ENCODE peak calls at places on chromosomes 5 and 9, in six cellular contexts. E is left ventricle myocardium inferior; Q is CD8-positive, alpha-beta memory T cell; C is cardiac muscle cell; P is PC-9; B is stomach. N is an unnamed sample.

GRCh38 chr9:109114670-109115069 is 5.1 kb downstream of the TMEM245 start:
- DNase-seq in E (no peak), Q (no peak), C (no peak), P (no peak), B (no peak), N (no peak)

GRCh38 chr9:447230-448025 is 232.8 kb downstream of the DOCK8 start:
- DNase-seq in E (no peak), Q (peak), C (no peak), P (peak), B (no peak), N (no peak)

GRCh38 chr5:124660229-124661093 is 86.0 kb downstream of the ZNF608 start:
- DNase-seq in E (no peak), Q (no peak), C (no peak), P (peak), B (no peak), N (no peak)

GRCh38 chr5:36363776-36364175 is 62.1 kb upstream of the RANBP3L start:
- DNase-seq in E (no peak), Q (no peak), C (no peak), P (no peak), B (no peak), N (no peak)

GRCh38 chr5:110726249-110727024 is at the start of gene TMEM232:
- DNase-seq in E (peak), Q (peak), C (peak), P (peak), B (peak), N (peak)

GRCh38 chr5:115934388-115934974 is 27.8 kb upstream of the LVRN start:
- DNase-seq in E (no peak), Q (no peak), C (no peak), P (no peak), B (no peak), N (no peak)

GRCh38 chr5:109756543-109757186 is 66.9 kb downstream of the MAN2A1 start:
- DNase-seq in E (no peak), Q (no peak), C (no peak), P (no peak), B (no peak), N (no peak)

GRCh38 chr5:9156282-9156681 is 389.6 kb downstream of the SEMA5A start:
- DNase-seq in E (no peak), Q (no peak), C (peak), P (no peak), B (no peak), N (no peak)

GRCh38 chr5:59300930-59301329 is 592.6 kb downstream of the PDE4D start:
- DNase-seq in E (no peak), Q (no peak), C (no peak), P (no peak), B (no peak), N (no peak)

GRCh38 chr9:15160673-15161072 is 146.3 kb downstream of the TTC39B start:
- DNase-seq in E (no peak), Q (no peak), C (no peak), P (no peak), B (no peak), N (no peak)

GRCh38 chr9:128713411-128713780 is 10.5 kb downstream of the ZDHHC12 start:
- DNase-seq in E (no peak), Q (no peak), C (no peak), P (no peak), B (no peak), N (no peak)

GRCh38 chr9:116697341-116697740 is 10.2 kb downstream of the TRIM32 start:
- DNase-seq in E (no peak), Q (no peak), C (no peak), P (no peak), B (no peak), N (no peak)

GRCh38 chr9:110270211-110270995 is 14.1 kb upstream of the TXN start:
- DNase-seq in E (no peak), Q (no peak), C (no peak), P (no peak), B (no peak), N (no peak)

GRCh38 chr9:28121353-28121752 is 548.1 kb upstream of the C9orf72 start:
- DNase-seq in E (no peak), Q (no peak), C (no peak), P (no peak), B (no peak), N (no peak)

GRCh38 chr9:74696520-74696919 is 191.2 kb downstream of the TRPM6 start:
- DNase-seq in E (no peak), Q (no peak), C (no peak), P (no peak), B (no peak), N (no peak)

GRCh38 chr9:96232539-96233241 is 69.3 kb downstream of the HSD17B3 start:
- DNase-seq in E (peak), Q (no peak), C (peak), P (peak), B (no peak), N (no peak)

GRCh38 chr9:92680166-92681119 is 10.5 kb upstream of the IPPK start:
- DNase-seq in E (no peak), Q (no peak), C (no peak), P (peak), B (no peak), N (no peak)

GRCh38 chr9:1207681-1208080 is 157.5 kb downstream of the DMRT2 start:
- DNase-seq in E (no peak), Q (no peak), C (no peak), P (no peak), B (no peak), N (no peak)

GRCh38 chr5:159906957-159907356 is 9.3 kb upstream of the ADRA1B start:
- DNase-seq in E (no peak), Q (no peak), C (no peak), P (peak), B (peak), N (no peak)

GRCh38 chr5:56479701-56480304 is 246.7 kb upstream of the ANKRD55 start:
- DNase-seq in E (no peak), Q (no peak), C (no peak), P (no peak), B (no peak), N (no peak)
- H3K27ac ChIP-seq in E (peak), Q (no peak), C (no peak), P (peak), B (peak), N (peak)

GRCh38 chr9:34577635-34578240 is 11.8 kb downstream of the CNTFR start:
- DNase-seq in E (no peak), Q (no peak), C (no peak), P (no peak), B (no peak), N (no peak)
- H3K4me3 ChIP-seq in E (peak), Q (no peak), C (peak), P (no peak), B (peak), N (no peak)

GRCh38 chr9:136045595-136046554 is 49.2 kb downstream of the NACC2 start:
- DNase-seq in E (no peak), Q (no peak), C (no peak), P (no peak), B (peak), N (no peak)

GRCh38 chr9:136044971-136045594 is 50.0 kb downstream of the NACC2 start:
- DNase-seq in E (no peak), Q (no peak), C (no peak), P (no peak), B (peak), N (no peak)

GRCh38 chr9:136043386-136044054 is 51.6 kb downstream of the NACC2 start:
- DNase-seq in E (no peak), Q (no peak), C (no peak), P (no peak), B (peak), N (no peak)

GRCh38 chr9:136042541-136042940 is 52.5 kb downstream of the NACC2 start:
- DNase-seq in E (no peak), Q (no peak), C (no peak), P (no peak), B (no peak), N (no peak)

GRCh38 chr9:136044207-136044970 is 50.7 kb downstream of the NACC2 start:
- DNase-seq in E (no peak), Q (no peak), C (no peak), P (no peak), B (peak), N (no peak)
- H3K27ac ChIP-seq in E (no peak), Q (no peak), C (no peak), P (no peak), B (no peak), N (no peak)

GRCh38 chr9:72462340-72462739 is 59.1 kb upstream of the TMC1 start:
- DNase-seq in E (no peak), Q (no peak), C (no peak), P (no peak), B (no peak), N (no peak)

GRCh38 chr9:72458153-72458552 is 63.3 kb upstream of the TMC1 start:
- DNase-seq in E (no peak), Q (no peak), C (no peak), P (no peak), B (no peak), N (no peak)

GRCh38 chr9:72459308-72459707 is 62.1 kb upstream of the TMC1 start:
- DNase-seq in E (no peak), Q (no peak), C (no peak), P (no peak), B (no peak), N (no peak)

GRCh38 chr9:72457366-72457765 is 64.0 kb upstream of the TMC1 start:
- DNase-seq in E (no peak), Q (no peak), C (no peak), P (no peak), B (no peak), N (no peak)

GRCh38 chr9:72460342-72461312 is 60.8 kb upstream of the TMC1 start:
- DNase-seq in E (no peak), Q (no peak), C (no peak), P (no peak), B (no peak), N (no peak)
- H3K4me3 ChIP-seq in E (no peak), Q (no peak), C (no peak), P (no peak), B (no peak), N (no peak)

N was measured in esophagus squamous epithelium.